ENCODE peak calls at places on chromosomes 2 and 18, in four cellular contexts. X, K, R and F are unnamed samples.

GRCh38 chr2:234289789-234290188 is 207.1 kb downstream of the ARL4C start:
- DNase-seq in R (no peak), X (no peak), K (no peak), F (no peak)

GRCh38 chr2:71474116-71474743 is 20.9 kb downstream of the DYSF start:
- DNase-seq in X (no peak), R (no peak), K (no peak), F (no peak)

GRCh38 chr2:10497797-10498251 is 49.7 kb upstream of the ODC1 start:
- DNase-seq in K (peak), X (peak), R (no peak), F (peak)

GRCh38 chr2:11503354-11503927 is 30.4 kb upstream of the GREB1 start:
- DNase-seq in R (no peak), K (no peak), X (no peak), F (no peak)

GRCh38 chr2:201452856-201453643 is 1.5 kb downstream of the STRADB start:
- DNase-seq in K (no peak), R (no peak), X (no peak), F (no peak)

GRCh38 chr2:130390460-130391057 is 34.7 kb downstream of the PTPN18 start:
- DNase-seq in X (no peak), K (no peak), R (no peak), F (no peak)

GRCh38 chr2:49616800-49617199 is 462.5 kb upstream of the FSHR start:
- DNase-seq in K (no peak), R (no peak), X (peak), F (peak)

GRCh38 chr2:5938566-5938896 is 246.3 kb downstream of the SOX11 start:
- DNase-seq in R (no peak), K (no peak), X (peak), F (no peak)

GRCh38 chr18:22203035-22203434 is 33.6 kb downstream of the GATA6 start:
- DNase-seq in R (no peak), K (no peak), X (no peak), F (no peak)

GRCh38 chr2:14778015-14778414 is 145.5 kb downstream of the LRATD1 start:
- DNase-seq in X (no peak), R (no peak), K (no peak), F (no peak)

GRCh38 chr18:23992119-23992940 is 22.2 kb upstream of the TTC39C start:
- DNase-seq in X (no peak), R (no peak), K (no peak), F (no peak)

GRCh38 chr2:47225061-47225783 is 70.1 kb upstream of the STPG4 start:
- DNase-seq in X (peak), R (no peak), K (peak), F (no peak)

GRCh38 chr2:11697103-11697871 is 27.3 kb upstream of the NTSR2 start:
- DNase-seq in X (no peak), K (no peak), R (no peak), F (no peak)

DNA sequence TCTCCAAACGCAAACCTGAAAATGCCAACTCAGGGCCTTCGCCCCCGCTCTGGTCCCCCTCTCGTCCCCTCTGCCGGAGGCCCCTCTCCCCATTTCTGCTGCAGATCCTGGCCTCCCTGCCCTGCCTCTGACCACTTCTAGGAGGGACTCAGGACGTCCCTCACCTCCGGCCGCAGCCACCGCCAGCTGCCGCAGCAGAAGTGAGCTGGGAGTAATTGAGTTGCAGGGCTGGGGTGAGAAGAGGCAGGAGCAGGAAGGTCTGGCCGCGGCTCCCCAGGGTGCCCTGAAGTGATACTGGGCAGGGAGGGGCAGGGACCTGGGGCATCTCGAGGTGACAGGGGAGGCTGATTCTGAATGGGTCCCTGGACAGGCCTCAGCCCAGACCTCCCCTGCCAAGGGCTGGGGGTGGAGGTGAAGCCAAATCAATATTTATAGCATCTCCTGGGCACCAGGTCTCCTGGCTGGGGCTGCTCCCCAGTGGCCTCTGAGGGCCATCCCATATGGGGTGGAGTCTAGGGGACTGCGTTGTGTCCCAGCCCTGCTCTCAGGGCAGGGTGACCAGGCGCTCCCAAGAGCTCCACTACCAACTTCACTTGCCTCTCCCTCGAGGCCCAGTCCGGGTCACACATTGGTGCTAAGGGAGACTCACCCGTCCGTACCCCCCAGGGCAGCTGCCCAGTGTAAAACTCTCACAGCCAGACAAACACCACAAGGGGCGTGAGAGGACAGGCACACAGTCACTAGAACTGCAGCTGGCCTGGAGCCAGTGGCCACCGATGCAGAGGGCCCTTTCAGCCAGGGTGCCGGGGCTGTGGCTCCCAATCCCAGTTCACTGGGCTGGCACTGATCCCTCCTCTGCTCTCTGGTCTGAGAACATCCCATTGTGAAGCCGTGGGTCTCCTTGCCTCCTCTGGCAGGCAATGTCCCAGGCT is 33.0 kb downstream of the KCNIP3 start:
- DNase-seq in X (no peak), R (no peak), K (no peak), F (peak)
- TF ChIP-seq FOXK2 in X (no peak), R (no peak), K (no peak), F (no peak)

DNA sequence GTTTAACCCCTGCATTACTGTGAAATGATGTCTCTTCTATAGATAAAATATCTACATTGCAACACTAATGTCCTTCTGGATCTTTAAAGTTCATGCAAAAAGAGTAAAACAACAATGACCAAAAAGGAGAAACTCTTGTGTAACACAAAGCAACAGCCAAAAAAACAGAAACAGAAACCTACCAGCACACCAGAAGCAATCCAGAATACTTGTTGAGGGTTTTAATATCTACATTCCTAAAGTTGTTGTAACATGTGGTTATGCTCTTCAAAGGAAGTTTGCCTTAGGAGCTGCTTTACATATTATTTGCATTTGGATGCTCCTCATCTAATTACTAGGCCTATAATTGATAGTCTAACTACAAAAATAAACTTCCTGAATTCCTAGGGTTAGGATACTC is 157.2 kb downstream of the BABAM2 start:
- DNase-seq in X (no peak), R (no peak), K (no peak), F (no peak)
- TF ChIP-seq FOXK2 in X (no peak), R (no peak), K (no peak), F (no peak)

GRCh38 chr2:33291278-33292013 is 185.0 kb upstream of the RASGRP3 start:
- DNase-seq in K (no peak), X (peak), R (no peak), F (no peak)
- TF ChIP-seq FOXK2 in K (no peak), X (no peak), R (no peak), F (no peak)

GRCh38 chr2:231355802-231356473 is 39.6 kb upstream of the B3GNT7 start:
- DNase-seq in X (no peak), R (no peak), K (no peak), F (no peak)
- TF ChIP-seq FOXK2 in X (no peak), R (no peak), K (no peak), F (no peak)

GRCh38 chr18:44602380-44602779 is 78.3 kb upstream of the SETBP1 start:
- DNase-seq in R (no peak), K (no peak), X (no peak), F (no peak)

GRCh38 chr18:44602845-44603244 is 77.8 kb upstream of the SETBP1 start:
- DNase-seq in K (no peak), X (no peak), R (no peak), F (no peak)

GRCh38 chr18:44598514-44598913 is 82.2 kb upstream of the SETBP1 start:
- DNase-seq in X (no peak), K (no peak), R (no peak), F (no peak)

GRCh38 chr18:44599409-44599808 is 81.3 kb upstream of the SETBP1 start:
- DNase-seq in R (no peak), X (no peak), K (no peak), F (no peak)

DNA sequence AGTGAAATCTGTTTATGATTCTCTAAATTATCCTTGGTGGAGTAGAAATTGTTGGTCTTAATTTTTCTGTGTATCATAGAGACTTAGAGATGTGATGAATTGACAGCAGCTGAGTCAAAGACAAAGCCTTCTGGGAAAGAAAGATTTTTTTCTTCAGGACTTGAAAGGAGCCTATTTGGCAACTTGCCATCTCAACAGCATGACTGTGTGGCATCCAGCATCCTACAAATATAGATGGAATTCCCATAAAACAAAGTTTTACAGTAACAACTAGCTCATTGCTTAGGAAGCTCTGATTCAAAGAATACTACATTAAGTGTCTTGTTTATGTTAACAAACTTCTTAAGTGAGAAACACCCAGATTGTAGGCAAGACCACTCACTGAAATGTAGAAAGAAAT is 79.2 kb upstream of the SETBP1 start:
- DNase-seq in X (no peak), K (no peak), R (no peak), F (no peak)
- TF ChIP-seq FOXK2 in X (no peak), K (no peak), R (no peak), F (no peak)

GRCh38 chr2:217996345-217996744 is 6.5 kb downstream of the TNS1 start:
- DNase-seq in R (no peak), X (no peak), K (no peak), F (no peak)
- TF ChIP-seq FOXK2 in R (no peak), X (no peak), K (no peak), F (no peak)

GRCh38 chr2:133213651-133214050 is 354.6 kb downstream of the NCKAP5 start:
- DNase-seq in K (no peak), X (no peak), R (no peak), F (no peak)
- TF ChIP-seq FOXK2 in K (no peak), X (no peak), R (no peak), F (no peak)

DNA sequence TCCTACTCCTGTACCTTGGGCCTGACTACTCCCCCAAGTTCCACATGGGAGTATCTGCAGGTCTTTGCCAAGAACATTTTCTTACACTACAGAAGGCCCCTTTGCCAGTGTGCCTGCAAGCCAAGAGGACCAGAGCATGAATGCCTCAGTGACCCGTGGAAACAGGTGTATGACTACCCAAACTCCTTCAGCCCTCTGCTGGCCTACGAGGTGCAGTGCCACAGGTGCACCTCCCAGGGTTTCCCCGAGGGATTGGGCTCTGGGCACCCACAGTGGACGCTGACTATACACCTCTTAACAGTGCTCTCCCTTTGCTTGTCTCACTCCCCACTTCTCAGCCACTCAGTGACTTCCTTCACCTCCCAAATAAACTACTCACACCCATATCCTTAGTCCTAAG is 91.4 kb downstream of the COL6A3 start:
- DNase-seq in X (peak), K (no peak), R (no peak), F (peak)
- TF ChIP-seq FOXK2 in X (no peak), K (no peak), R (no peak), F (no peak)

GRCh38 chr18:61256291-61256690 is 76.9 kb upstream of the CDH20 start:
- DNase-seq in X (no peak), R (no peak), K (no peak), F (no peak)
- TF ChIP-seq FOXK2 in X (no peak), R (no peak), K (no peak), F (no peak)

GRCh38 chr2:105744909-105745853 is at the start of gene NCK2:
- DNase-seq in K (peak), R (no peak), X (no peak), F (peak)
- TF ChIP-seq FOXK2 in K (no peak), R (no peak), X (no peak), F (no peak)